ENCODE peak calls at places on chromosomes 2 and 18, in nine cellular contexts. S is cardiac fibroblast, Q is ovary, V is neural progenitor cell, A is fibroblast of the aortic adventitia, E is psoas muscle, H is heart right ventricle, G is epithelial cell of proximal tubule, M is Panc1. F is an unnamed sample.

GRCh38 chr2:26846334-26846863 is 1.5 kb upstream of the DPYSL5 start:
- DNase-seq in S (peak; percentile 81), Q (peak; percentile 63), V (peak; percentile 95), A (peak; percentile 79), E (peak; percentile 68), H (peak; percentile 72), G (no peak), M (peak; percentile 35), F (peak; percentile 31)

GRCh38 chr2:187299122-187299906 is 148.7 kb downstream of the CALCRL start:
- DNase-seq in S (peak; percentile 78), Q (no peak), V (no peak), A (peak; percentile 66), E (no peak), H (no peak), G (no peak), M (no peak), F (no peak)

GRCh38 chr2:215751200-215751910 is 262.0 kb downstream of the MREG start:
- DNase-seq in S (peak; percentile 93), Q (no peak), V (no peak), A (peak; percentile 87), E (no peak), H (no peak), G (peak; percentile 91), M (no peak), F (peak; percentile 88)

GRCh38 chr2:128311216-128311754 is 7.4 kb downstream of the HS6ST1 start:
- DNase-seq in S (no peak), Q (no peak), V (no peak), A (no peak), E (peak; percentile 14), H (no peak), G (no peak), M (no peak), F (no peak)

GRCh38 chr2:237465515-237466227 is 21.4 kb upstream of the MLPH start:
- DNase-seq in S (peak; percentile 99), Q (no peak), V (no peak), A (peak; percentile 97), E (no peak), H (no peak), G (no peak), M (no peak), F (peak; percentile 95)

GRCh38 chr18:35183846-35184245 is 57.0 kb upstream of the ZNF397 start:
- DNase-seq in S (no peak), Q (no peak), V (no peak), A (no peak), E (no peak), H (no peak), G (no peak), M (no peak), F (no peak)

GRCh38 chr2:9996321-9996720 is 44.8 kb downstream of the GRHL1 start:
- DNase-seq in S (no peak), Q (no peak), V (no peak), A (no peak), E (no peak), H (no peak), G (no peak), M (no peak), F (no peak)

GRCh38 chr2:215812966-215813365 is 200.4 kb downstream of the MREG start:
- DNase-seq in S (peak; percentile 73), Q (no peak), V (no peak), A (peak; percentile 84), E (no peak), H (no peak), G (no peak), M (no peak), F (no peak)

GRCh38 chr2:9897796-9898195 is 53.7 kb upstream of the GRHL1 start:
- DNase-seq in S (no peak), Q (no peak), V (peak; percentile 33), A (peak; percentile 20), E (no peak), H (no peak), G (no peak), M (no peak), F (no peak)

GRCh38 chr2:38602732-38603401 is at the start of gene HNRNPLL:
- DNase-seq in S (peak; percentile 98), Q (peak; percentile 99), V (peak; percentile 99), A (peak; percentile 96), E (peak; percentile 99), H (peak; percentile 99), G (peak; percentile 59), M (peak; percentile 70), F (peak; percentile 89)
- TF ChIP-seq CTCF in S (no peak), Q (no peak), V (peak; percentile 15), A (no peak), E (no peak), H (no peak), G (no peak), M (no peak), F (no peak)

GRCh38 chr18:49021076-49021432 is 70.3 kb upstream of the SMAD7 start:
- DNase-seq in S (no peak), Q (no peak), V (no peak), A (no peak), E (no peak), H (no peak), G (no peak), M (no peak), F (no peak)

GRCh38 chr18:49019446-49020045 is 68.8 kb upstream of the SMAD7 start:
- DNase-seq in S (peak; percentile 11), Q (no peak), V (no peak), A (no peak), E (no peak), H (no peak), G (no peak), M (no peak), F (no peak)

GRCh38 chr18:49021433-49022129 is 70.8 kb upstream of the SMAD7 start:
- DNase-seq in S (peak; percentile 56), Q (peak; percentile 20), V (peak; percentile 40), A (peak; percentile 35), E (peak; percentile 50), H (peak; percentile 35), G (no peak), M (no peak), F (no peak)

GRCh38 chr18:49020129-49020528 is 69.4 kb upstream of the SMAD7 start:
- DNase-seq in S (no peak), Q (peak; percentile 10), V (no peak), A (no peak), E (no peak), H (no peak), G (no peak), M (no peak), F (no peak)

DNA sequence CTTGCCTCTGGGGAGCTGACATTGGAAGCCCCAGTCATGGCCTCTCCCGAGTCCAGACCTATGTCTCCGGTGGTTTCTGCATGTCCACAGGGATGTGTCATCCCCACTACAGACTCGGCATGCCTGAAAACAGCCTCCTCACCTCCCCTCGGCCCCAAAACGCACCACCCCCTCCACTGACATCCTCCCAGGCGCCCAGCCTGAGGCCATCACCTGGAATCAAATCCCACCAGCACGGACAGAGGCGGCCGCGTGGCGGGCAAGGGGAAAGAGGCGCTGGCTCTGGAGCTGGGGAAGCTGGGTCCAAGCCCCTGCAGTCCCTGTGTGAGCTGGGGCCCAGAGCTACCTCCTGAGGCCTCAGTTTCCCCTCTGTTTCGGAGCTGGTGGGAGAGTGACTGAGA is 69.9 kb upstream of the SMAD7 start:
- DNase-seq in S (no peak), Q (peak; percentile 8), V (no peak), A (no peak), E (no peak), H (no peak), G (no peak), M (no peak), F (no peak)
- H3K4me3 ChIP-seq in S (no peak overlapping the region), Q (no peak overlapping the region), V (no peak overlapping the region), A (no peak overlapping the region), E (no peak overlapping the region), H (no peak overlapping the region), G (no peak overlapping the region), M (no peak overlapping the region), F (no peak overlapping the region)

GRCh38 chr2:12424219-12424618 is 292.5 kb upstream of the TRIB2 start:
- DNase-seq in S (peak; percentile 31), Q (peak; percentile 60), V (no peak), A (peak; percentile 37), E (no peak), H (no peak), G (no peak), M (no peak), F (no peak)
- TF ChIP-seq CTCF in S (no peak), Q (no peak), V (no peak), A (no peak), E (no peak), H (no peak), G (no peak), M (no peak), F (no peak)

GRCh38 chr2:101362316-101362715 is 25.0 kb downstream of the CREG2 start:
- DNase-seq in S (no peak), Q (no peak), V (no peak), A (no peak), E (no peak), H (no peak), G (no peak), M (no peak), F (no peak)

GRCh38 chr2:101360229-101360628 is 27.1 kb downstream of the CREG2 start:
- DNase-seq in S (peak; percentile 26), Q (no peak), V (no peak), A (no peak), E (no peak), H (no peak), G (no peak), M (no peak), F (no peak)

GRCh38 chr2:101361519-101361918 is 25.8 kb downstream of the CREG2 start:
- DNase-seq in S (no peak), Q (no peak), V (no peak), A (no peak), E (no peak), H (no peak), G (no peak), M (no peak), F (no peak)

GRCh38 chr2:101359436-101359835 is 27.9 kb downstream of the CREG2 start:
- DNase-seq in S (no peak), Q (no peak), V (no peak), A (no peak), E (no peak), H (no peak), G (no peak), M (no peak), F (no peak)

DNA sequence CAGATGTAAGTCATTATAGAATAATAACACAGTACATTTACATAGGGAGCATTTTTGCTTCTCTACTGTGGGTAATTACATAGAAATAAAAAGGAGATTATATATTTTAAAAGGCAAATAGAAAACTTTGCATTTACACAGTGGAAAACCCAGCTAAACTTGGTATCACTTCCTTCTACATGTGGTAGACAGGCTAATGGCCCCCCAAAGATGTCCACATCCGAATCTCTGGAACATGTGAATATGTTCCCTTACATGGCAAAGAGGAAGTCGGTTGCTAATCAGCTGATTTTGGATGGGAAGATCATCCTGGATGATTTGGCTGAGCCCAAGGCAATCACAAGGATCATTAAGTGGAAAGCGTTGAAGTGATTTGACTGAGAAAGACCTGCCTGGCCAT is 26.2 kb downstream of the CREG2 start:
- DNase-seq in S (no peak), Q (no peak), V (no peak), A (no peak), E (no peak), H (no peak), G (no peak), M (no peak), F (no peak)
- H3K4me3 ChIP-seq in S (no peak overlapping the region), Q (no peak overlapping the region), V (no peak overlapping the region), A (no peak overlapping the region), E (no peak overlapping the region), H (no peak overlapping the region), G (no peak overlapping the region), M (no peak overlapping the region), F (no peak overlapping the region)